ENCODE peak calls at places on chromosomes 6 and 20, in eight cellular contexts. O, S, K, M, U, I, V and L are unnamed samples.

GRCh38 chr6:27287751-27288135 is 24.3 kb downstream of the POM121L2 start:
- DNase-seq in O (no peak), S (no peak), K (no peak), M (no peak), U (no peak), I (no peak), V (no peak), L (no peak)

GRCh38 chr6:12014027-12014872 is 2.1 kb downstream of the HIVEP1 start:
- DNase-seq in O (no peak), S (no peak), K (no peak), M (peak), U (peak), I (no peak), V (no peak), L (no peak)

GRCh38 chr20:1827974-1828785 is 67.0 kb upstream of the SIRPA start:
- DNase-seq in O (no peak), S (no peak), K (no peak), M (no peak), U (no peak), I (no peak), V (no peak), L (no peak)

GRCh38 chr20:58389324-58389967 is 417 bp downstream of the VAPB start:
- DNase-seq in O (no peak), S (peak), K (no peak), M (peak), U (peak), I (no peak), V (no peak), L (peak)

GRCh38 chr6:141451508-141452353 is 681.0 kb upstream of the GJE1 start:
- DNase-seq in O (no peak), S (no peak), K (no peak), M (peak), U (peak), I (no peak), V (no peak), L (no peak)

GRCh38 chr6:81148726-81149125 is 603.8 kb downstream of the TENT5A start:
- DNase-seq in O (no peak), S (no peak), K (no peak), M (no peak), U (peak), I (no peak), V (no peak), L (no peak)

GRCh38 chr6:112560651-112561050 is 213.5 kb downstream of the RFPL4B start:
- DNase-seq in O (no peak), S (peak), K (no peak), M (no peak), U (no peak), I (no peak), V (no peak), L (peak)

GRCh38 chr6:40232698-40233097 is 298.4 kb upstream of the MOCS1 start:
- DNase-seq in O (no peak), S (no peak), K (no peak), M (no peak), U (no peak), I (no peak), V (no peak), L (no peak)

GRCh38 chr6:35419431-35419830 is 32.7 kb upstream of the FANCE start:
- DNase-seq in O (no peak), S (peak), K (no peak), M (peak), U (peak), I (no peak), V (no peak), L (no peak)

GRCh38 chr6:132763269-132763668 is 5.6 kb upstream of the VNN2 start:
- DNase-seq in O (no peak), S (peak), K (peak), M (no peak), U (no peak), I (no peak), V (peak), L (no peak)

GRCh38 chr6:121851056-121851455 is 415.6 kb downstream of the GJA1 start:
- DNase-seq in O (no peak), S (no peak), K (no peak), M (peak), U (no peak), I (no peak), V (no peak), L (no peak)

GRCh38 chr6:17816921-17817611 is 110.3 kb upstream of the NUP153 start:
- DNase-seq in O (no peak), S (no peak), K (no peak), M (peak), U (peak), I (no peak), V (no peak), L (peak)

GRCh38 chr6:166687538-166688259 is 60.6 kb upstream of the RPS6KA2 start:
- DNase-seq in O (no peak), S (no peak), K (no peak), M (no peak), U (no peak), I (no peak), V (no peak), L (no peak)

GRCh38 chr6:548091-548490 is 108.8 kb downstream of the HUS1B start:
- DNase-seq in O (no peak), S (no peak), K (no peak), M (no peak), U (no peak), I (no peak), V (no peak), L (no peak)

GRCh38 chr6:103675807-103676406 is 1183.8 kb downstream of the HACE1 start:
- DNase-seq in O (no peak), S (no peak), K (no peak), M (no peak), U (peak), I (no peak), V (no peak), L (no peak)

GRCh38 chr6:144216668-144217218 is 66.4 kb downstream of the STX11 start:
- DNase-seq in O (no peak), S (no peak), K (no peak), M (no peak), U (no peak), I (peak), V (no peak), L (no peak)

GRCh38 chr6:31727034-31727716 is 1.9 kb downstream of the DDAH2 start:
- DNase-seq in O (no peak), S (no peak), K (no peak), M (no peak), U (no peak), I (peak), V (no peak), L (no peak)

GRCh38 chr6:164034602-164035140 is 620.2 kb downstream of the QKI start:
- DNase-seq in O (no peak), S (no peak), K (no peak), M (no peak), U (peak), I (no peak), V (no peak), L (no peak)

GRCh38 chr20:37527638-37528441 is at the start of gene BLCAP:
- DNase-seq in O (peak), S (peak), K (peak), M (peak), U (peak), I (peak), V (peak), L (peak)

GRCh38 chr6:44682280-44682679 is 294.8 kb downstream of the CDC5L start:
- DNase-seq in O (no peak), S (no peak), K (no peak), M (no peak), U (no peak), I (no peak), V (no peak), L (no peak)

GRCh38 chr6:1363729-1364572 is 25.4 kb upstream of the FOXF2 start:
- DNase-seq in O (no peak), S (no peak), K (no peak), M (peak), U (no peak), I (no peak), V (no peak), L (no peak)

GRCh38 chr6:151058021-151058733 is 181.6 kb upstream of the AKAP12 start:
- DNase-seq in O (no peak), S (no peak), K (no peak), M (no peak), U (peak), I (no peak), V (no peak), L (no peak)

GRCh38 chr6:39543117-39543516 is 182.1 kb downstream of the KIF6 start:
- DNase-seq in O (no peak), S (no peak), K (no peak), M (no peak), U (no peak), I (peak), V (no peak), L (no peak)

GRCh38 chr6:157273756-157274088 is 49.6 kb downstream of the TMEM242 start:
- DNase-seq in O (peak), S (peak), K (peak), M (peak), U (peak), I (peak), V (peak), L (peak)

GRCh38 chr20:62549499-62550086 is 73.8 kb upstream of the GATA5 start:
- DNase-seq in O (no peak), S (no peak), K (no peak), M (no peak), U (no peak), I (no peak), V (no peak), L (no peak)